ENCODE peak calls at places on chromosome 12, in seven cellular contexts. H is NCI-H82, Q is T47D, B is lung, O is ELR, R is SW480, D is occipital lobe. X is an unnamed sample.

GRCh38 chr12:122124370-122124769 is 45.8 kb downstream of the MLXIP start:
- DNase-seq in R (no peak), D (no peak), Q (no peak), B (no peak), H (no peak), O (no peak), X (no peak)

GRCh38 chr12:4855121-4855924 is 54.4 kb upstream of the KCNA1 start:
- DNase-seq in R (peak; percentile 86), O (peak; percentile 83), B (peak; percentile 56), H (peak; percentile 93), Q (peak; percentile 72), D (peak; percentile 68), X (no peak)

GRCh38 chr12:64997858-64998257 is 123.2 kb downstream of the WIF1 start:
- DNase-seq in D (no peak), B (no peak), R (no peak), H (no peak), Q (no peak), O (no peak), X (no peak)

GRCh38 chr12:48783432-48783831 is 5.5 kb downstream of the ADCY6 start:
- DNase-seq in Q (no peak), H (no peak), D (no peak), B (no peak), R (no peak), O (no peak), X (no peak)

GRCh38 chr12:105253882-105254513 is 18.0 kb upstream of the APPL2 start:
- DNase-seq in D (no peak), Q (no peak), H (peak; percentile 77), O (peak; percentile 93), B (no peak), R (peak; percentile 70), X (no peak)

GRCh38 chr12:58105225-58106119 is 164.1 kb downstream of the ATP23 start:
- DNase-seq in H (peak; percentile 18), B (no peak), R (peak; percentile 16), Q (peak; percentile 28), O (peak; percentile 28), D (no peak), X (no peak)

GRCh38 chr12:129276408-129277042 is 423.2 kb downstream of the GLT1D1 start:
- DNase-seq in Q (no peak), B (no peak), H (no peak), O (no peak), R (no peak), D (peak; percentile 21), X (no peak)

GRCh38 chr12:8953773-8954402 is 4.4 kb upstream of the M6PR start:
- DNase-seq in D (no peak), H (no peak), R (no peak), Q (no peak), B (no peak), O (no peak), X (no peak)

GRCh38 chr12:106586803-106587684 is 4.2 kb downstream of the RFX4 start:
- DNase-seq in D (no peak), O (peak; percentile 3), Q (peak; percentile 32), H (no peak), R (no peak), B (no peak), X (no peak)

GRCh38 chr12:50066402-50066801 is 9.0 kb downstream of the ASIC1 start:
- DNase-seq in O (peak; percentile 73), H (peak; percentile 49), D (no peak), R (no peak), B (no peak), Q (no peak), X (no peak)

GRCh38 chr12:132617822-132618682 is 524 bp upstream of the P2RX2 start:
- DNase-seq in R (no peak), B (no peak), Q (peak; percentile 55), H (peak; percentile 32), D (no peak), O (no peak), X (no peak)

GRCh38 chr12:5872745-5873144 is 72.3 kb downstream of the ANO2 start:
- DNase-seq in O (peak; percentile 50), R (peak; percentile 64), Q (peak; percentile 7), D (no peak), H (peak; percentile 66), B (no peak), X (no peak)

GRCh38 chr12:22340143-22340542 is 5.6 kb upstream of the ST8SIA1 start:
- DNase-seq in B (no peak), D (no peak), R (no peak), H (no peak), O (no peak), Q (no peak), X (no peak)

GRCh38 chr12:51773145-51773869 is 75.2 kb downstream of the FIGNL2 start:
- DNase-seq in B (no peak), Q (peak; percentile 30), O (peak; percentile 78), R (peak; percentile 8), D (no peak), H (no peak), X (no peak)

GRCh38 chr12:120110550-120111501 is 5.7 kb downstream of the RAB35 start:
- DNase-seq in H (no peak), O (no peak), B (peak; percentile 65), Q (no peak), D (no peak), R (no peak), X (no peak)

GRCh38 chr12:49201595-49202295 is 12.9 kb upstream of the TUBA1A start:
- DNase-seq in B (no peak), R (no peak), Q (peak; percentile 65), H (peak; percentile 30), D (no peak), O (peak; percentile 25), X (no peak)